ENCODE peak calls at places on chromosomes 12 and 14, in five cellular contexts. C, I, E, N and R are unnamed samples.

GRCh38 chr12:15851919-15852318 is 30.3 kb upstream of the STRAP start:
- DNase-seq in C (no peak), I (no peak), E (no peak), N (no peak), R (no peak)

GRCh38 chr12:102958073-102958829 is 777 bp downstream of the ASCL1 start:
- DNase-seq in C (peak; percentile 55), I (no peak), E (peak; percentile 30), N (no peak), R (no peak)

GRCh38 chr12:54207539-54208267 is 18.9 kb upstream of the SMUG1 start:
- DNase-seq in C (peak; percentile 90), I (peak; percentile 76), E (peak; percentile 55), N (peak; percentile 96), R (peak; percentile 75)

GRCh38 chr12:94263011-94263786 is 114.8 kb downstream of the PLXNC1 start:
- DNase-seq in C (no peak), I (no peak), E (no peak), N (no peak), R (peak; percentile 69)

GRCh38 chr14:70831382-70831781 is 22.1 kb upstream of the MAP3K9 start:
- DNase-seq in C (no peak), I (no peak), E (no peak), N (no peak), R (no peak)

GRCh38 chr12:68263366-68263765 is 10.0 kb upstream of the IL22 start:
- DNase-seq in C (no peak), I (no peak), E (peak; percentile 72), N (no peak), R (no peak)

GRCh38 chr14:105072892-105073719 is 7.9 kb upstream of the GPR132 start:
- DNase-seq in C (no peak), I (no peak), E (no peak), N (no peak), R (no peak)

GRCh38 chr14:100622234-100622633 is 35.0 kb upstream of the BEGAIN start:
- DNase-seq in C (no peak), I (peak; percentile 53), E (no peak), N (no peak), R (no peak)

GRCh38 chr14:106442857-106443256 is 916.5 kb downstream of the TMEM121 start:
- DNase-seq in C (no peak), I (no peak), E (no peak), N (no peak), R (peak; percentile 16)

GRCh38 chr14:54975856-54976255 is 51.0 kb downstream of the WDHD1 start:
- DNase-seq in C (no peak), I (no peak), E (peak; percentile 23), N (no peak), R (no peak)

GRCh38 chr12:84198294-84198946 is 714.2 kb downstream of the SLC6A15 start:
- DNase-seq in C (no peak), I (no peak), E (no peak), N (no peak), R (no peak)

GRCh38 chr14:37546621-37547447 is 48.2 kb downstream of the FOXA1 start:
- DNase-seq in C (no peak), I (no peak), E (no peak), N (no peak), R (no peak)

GRCh38 chr12:18926188-18926587 is 188.3 kb downstream of the CAPZA3 start:
- DNase-seq in C (no peak), I (no peak), E (no peak), N (no peak), R (no peak)

GRCh38 chr14:67653651-67654280 is 20.7 kb downstream of the VTI1B start:
- DNase-seq in C (no peak), I (no peak), E (peak; percentile 33), N (no peak), R (no peak)

GRCh38 chr12:104520242-104520900 is 63.6 kb downstream of the CHST11 start:
- DNase-seq in C (no peak), I (no peak), E (peak; percentile 24), N (no peak), R (no peak)

GRCh38 chr14:100416921-100417451 is 93.8 kb downstream of the SLC25A47 start:
- DNase-seq in C (no peak), I (no peak), E (peak; percentile 29), N (no peak), R (no peak)

GRCh38 chr12:67269632-67270578 is 747 bp downstream of the CAND1 start:
- DNase-seq in C (peak; percentile 52), I (peak; percentile 71), E (no peak), N (peak; percentile 91), R (peak; percentile 49)

GRCh38 chr12:45575417-45575816 is 154.1 kb upstream of the ARID2 start:
- DNase-seq in C (no peak), I (no peak), E (no peak), N (no peak), R (no peak)

GRCh38 chr14:74500417-74501134 is 7.0 kb downstream of the ISCA2 start:
- DNase-seq in C (peak; percentile 39), I (no peak), E (no peak), N (no peak), R (no peak)

GRCh38 chr12:79555006-79555925 is 135.5 kb downstream of the PAWR start:
- DNase-seq in C (no peak), I (no peak), E (peak; percentile 85), N (no peak), R (no peak)
- TF ChIP-seq CTCF in C (peak; percentile 19), I (peak; percentile 66), E (peak; percentile 80), N (no peak), R (no peak)

DNA sequence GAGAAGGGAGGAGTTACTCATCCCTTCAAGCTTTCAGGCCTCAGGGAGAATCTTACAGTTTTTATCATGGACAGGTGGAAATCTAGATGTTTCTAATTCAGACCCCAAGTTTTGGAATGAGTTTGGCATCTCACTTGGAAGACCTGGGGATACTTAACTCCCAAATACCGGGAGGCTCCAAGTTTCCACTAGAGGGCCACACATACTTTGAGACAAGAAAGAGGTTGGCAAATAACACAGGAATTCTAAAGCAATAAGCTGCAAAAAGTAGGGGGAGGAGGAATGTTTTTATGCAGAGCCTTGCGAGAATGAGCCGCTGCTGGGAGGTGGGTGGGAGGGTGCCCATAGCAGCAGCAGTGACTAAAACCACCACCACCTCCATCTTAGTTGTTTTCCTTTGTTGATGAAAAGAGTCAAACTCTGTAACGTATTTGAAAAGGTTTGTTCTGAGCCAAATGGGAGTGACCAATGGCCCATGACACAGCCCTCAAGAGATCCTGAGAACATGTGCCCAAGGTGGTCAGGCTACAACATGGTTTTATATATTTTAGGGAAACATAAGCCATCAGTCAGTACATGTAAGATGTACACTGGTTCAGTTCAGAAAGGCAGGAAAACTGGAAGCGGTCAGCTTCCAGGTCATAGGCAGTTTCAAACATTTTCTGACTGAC is 34.2 kb upstream of the RNASE1 start:
- DNase-seq in C (no peak), I (no peak), E (peak; percentile 41), N (no peak), R (no peak)
- TF ChIP-seq CTCF in C (peak; percentile 63), I (peak; percentile 45), E (peak; percentile 45), N (no peak), R (no peak)

GRCh38 chr12:116984098-116984497 is 73.3 kb downstream of the FBXW8 start:
- DNase-seq in C (no peak), I (no peak), E (no peak), N (no peak), R (no peak)

GRCh38 chr12:116982721-116983502 is 72.2 kb downstream of the FBXW8 start:
- DNase-seq in C (no peak), I (no peak), E (peak; percentile 57), N (no peak), R (no peak)

GRCh38 chr12:116977465-116978380 is 67.0 kb downstream of the FBXW8 start:
- DNase-seq in C (no peak), I (no peak), E (no peak), N (no peak), R (no peak)

GRCh38 chr12:116979109-116979508 is 68.4 kb downstream of the FBXW8 start:
- DNase-seq in C (no peak), I (no peak), E (no peak), N (no peak), R (no peak)

DNA sequence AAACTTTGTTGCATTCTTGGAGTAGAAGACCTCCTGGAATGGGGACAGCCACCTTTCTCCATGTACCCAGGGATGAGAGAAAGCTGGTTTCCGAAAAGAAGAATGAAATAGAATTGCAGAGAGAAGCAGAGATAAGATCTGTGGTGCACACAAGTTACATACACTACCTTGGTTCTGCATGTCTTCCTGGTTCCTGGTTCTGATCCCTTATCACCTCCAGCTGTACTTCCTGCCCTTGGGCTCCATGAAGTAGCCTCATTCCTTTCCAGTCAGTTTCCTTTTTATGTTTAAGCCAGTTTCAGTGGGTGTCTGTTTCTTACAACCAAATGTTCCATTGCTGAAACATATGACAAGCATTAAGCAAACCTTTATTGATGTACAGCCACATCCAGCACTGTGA is 69.3 kb downstream of the FBXW8 start:
- DNase-seq in C (no peak), I (no peak), E (no peak), N (no peak), R (no peak)
- TF ChIP-seq CTCF in C (no peak), I (no peak), E (no peak), N (no peak), R (no peak)

DNA sequence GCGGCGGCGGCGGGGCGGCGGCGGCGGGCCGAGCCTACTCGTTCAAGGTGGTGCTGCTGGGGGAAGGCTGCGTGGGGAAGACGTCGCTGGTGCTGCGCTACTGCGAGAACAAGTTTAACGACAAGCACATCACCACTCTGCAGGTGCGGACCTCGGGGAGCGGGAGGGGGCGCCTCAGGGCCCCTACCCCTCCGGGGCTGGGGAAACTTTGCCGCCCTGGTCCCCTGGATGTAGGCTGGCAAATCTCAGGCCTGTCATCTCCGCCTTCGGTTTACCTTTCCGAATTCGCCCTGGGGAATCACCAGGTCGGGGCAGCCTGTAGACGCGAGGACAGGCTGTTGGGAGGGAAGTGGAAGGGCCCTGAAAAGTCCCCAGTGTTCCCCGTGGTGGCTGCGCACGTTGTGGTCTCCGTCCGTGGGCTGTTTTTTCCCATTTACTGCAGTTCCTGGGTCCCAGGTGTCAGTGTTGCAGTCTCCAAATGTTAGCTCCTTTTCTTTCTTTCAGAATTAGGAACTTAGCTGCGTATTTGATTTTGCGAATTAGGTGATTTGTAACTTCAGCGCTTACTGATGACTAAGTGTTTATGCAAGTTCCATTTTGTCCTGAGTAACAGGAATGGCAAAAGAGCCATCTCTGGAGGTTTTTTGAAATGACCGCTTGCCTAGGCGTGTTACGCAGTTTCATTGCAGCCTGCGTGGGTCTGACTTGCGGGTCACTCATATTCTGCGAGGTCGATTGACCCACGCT is 656 bp downstream of the RAB21 start:
- DNase-seq in C (peak; percentile 7), I (no peak), E (peak; percentile 64), N (peak; percentile 91), R (peak; percentile 67)
- TF ChIP-seq CTCF in C (no peak), I (no peak), E (no peak), N (no peak), R (no peak)